ENCODE peak calls at places on chromosomes 3 and 15, in four cellular contexts. One of them, this sample, is unnamed.

GRCh38 chr15:39640665-39641064 is 59.8 kb downstream of the THBS1 start:
- DNase-seq in GM12878: no peak
- DNase-seq in K562: no peak
- DNase-seq in HepG2: no peak
- DNase-seq in this sample: no peak

GRCh38 chr3:37996785-37997301 is 6.3 kb downstream of the VILL start:
- DNase-seq in GM12878: peak; percentile 74
- DNase-seq in K562: peak; percentile 69
- DNase-seq in HepG2: peak; percentile 80
- DNase-seq in this sample: peak; percentile 86

GRCh38 chr3:178083906-178084823 is 452.1 kb upstream of the KCNMB2 start:
- DNase-seq in GM12878: no peak
- DNase-seq in K562: peak; percentile 32
- DNase-seq in HepG2: peak; percentile 10
- DNase-seq in this sample: peak; percentile 11

GRCh38 chr3:128072454-128073184 is 20.4 kb downstream of the SEC61A1 start:
- DNase-seq in GM12878: no peak
- DNase-seq in K562: no peak
- DNase-seq in HepG2: no peak
- DNase-seq in this sample: no peak

GRCh38 chr3:12222765-12223485 is 64.2 kb upstream of the TIMP4 start:
- DNase-seq in GM12878: no peak
- DNase-seq in K562: no peak
- DNase-seq in HepG2: peak; percentile 32
- DNase-seq in this sample: no peak

GRCh38 chr3:123559040-123559861 is 25.6 kb downstream of the HACD2 start:
- DNase-seq in GM12878: no peak
- DNase-seq in K562: peak; percentile 36
- DNase-seq in HepG2: peak; percentile 39
- DNase-seq in this sample: peak; percentile 53

GRCh38 chr3:179149239-179149887 is 1.2 kb downstream of the PIK3CA start:
- DNase-seq in GM12878: peak; percentile 53
- DNase-seq in K562: peak; percentile 10
- DNase-seq in HepG2: peak; percentile 14
- DNase-seq in this sample: peak; percentile 22

GRCh38 chr3:171763392-171763791 is 46.9 kb downstream of the PLD1 start:
- DNase-seq in GM12878: no peak
- DNase-seq in K562: no peak
- DNase-seq in HepG2: no peak
- DNase-seq in this sample: no peak

GRCh38 chr3:48268381-48268935 is 27.6 kb downstream of the ZNF589 start:
- DNase-seq in GM12878: peak; percentile 16
- DNase-seq in K562: no peak
- DNase-seq in HepG2: no peak
- DNase-seq in this sample: no peak

GRCh38 chr15:89177116-89177515 is 44.3 kb downstream of the RLBP1 start:
- DNase-seq in GM12878: no peak
- DNase-seq in K562: no peak
- DNase-seq in HepG2: no peak
- DNase-seq in this sample: no peak

GRCh38 chr3:23170306-23170705 is 32.8 kb upstream of the UBE2E2 start:
- DNase-seq in GM12878: no peak
- DNase-seq in K562: no peak
- DNase-seq in HepG2: no peak
- DNase-seq in this sample: peak; percentile 8

GRCh38 chr15:70427120-70427519 is 329.4 kb upstream of the TLE3 start:
- DNase-seq in GM12878: no peak
- DNase-seq in K562: no peak
- DNase-seq in HepG2: no peak
- DNase-seq in this sample: no peak

GRCh38 chr3:81446806-81447205 is 314.6 kb downstream of the GBE1 start:
- DNase-seq in GM12878: no peak
- DNase-seq in K562: no peak
- DNase-seq in HepG2: no peak
- DNase-seq in this sample: no peak

GRCh38 chr3:81452406-81452805 is 309.0 kb downstream of the GBE1 start:
- DNase-seq in GM12878: no peak
- DNase-seq in K562: no peak
- DNase-seq in HepG2: no peak
- DNase-seq in this sample: no peak

GRCh38 chr3:81451140-81451539 is 310.3 kb downstream of the GBE1 start:
- DNase-seq in GM12878: no peak
- DNase-seq in K562: no peak
- DNase-seq in HepG2: no peak
- DNase-seq in this sample: no peak

GRCh38 chr3:81445712-81446111 is 315.7 kb downstream of the GBE1 start:
- DNase-seq in GM12878: no peak
- DNase-seq in K562: no peak
- DNase-seq in HepG2: no peak
- DNase-seq in this sample: no peak

GRCh38 chr3:81451611-81452010 is 309.8 kb downstream of the GBE1 start:
- DNase-seq in GM12878: no peak
- DNase-seq in K562: no peak
- DNase-seq in HepG2: no peak
- DNase-seq in this sample: no peak
- TF ChIP-seq POLR2AphosphoS2 in GM12878: no peak
- TF ChIP-seq POLR2AphosphoS2 in K562: no peak
- TF ChIP-seq POLR2AphosphoS2 in HepG2: no peak
- TF ChIP-seq POLR2AphosphoS2 in this sample: no peak

DNA sequence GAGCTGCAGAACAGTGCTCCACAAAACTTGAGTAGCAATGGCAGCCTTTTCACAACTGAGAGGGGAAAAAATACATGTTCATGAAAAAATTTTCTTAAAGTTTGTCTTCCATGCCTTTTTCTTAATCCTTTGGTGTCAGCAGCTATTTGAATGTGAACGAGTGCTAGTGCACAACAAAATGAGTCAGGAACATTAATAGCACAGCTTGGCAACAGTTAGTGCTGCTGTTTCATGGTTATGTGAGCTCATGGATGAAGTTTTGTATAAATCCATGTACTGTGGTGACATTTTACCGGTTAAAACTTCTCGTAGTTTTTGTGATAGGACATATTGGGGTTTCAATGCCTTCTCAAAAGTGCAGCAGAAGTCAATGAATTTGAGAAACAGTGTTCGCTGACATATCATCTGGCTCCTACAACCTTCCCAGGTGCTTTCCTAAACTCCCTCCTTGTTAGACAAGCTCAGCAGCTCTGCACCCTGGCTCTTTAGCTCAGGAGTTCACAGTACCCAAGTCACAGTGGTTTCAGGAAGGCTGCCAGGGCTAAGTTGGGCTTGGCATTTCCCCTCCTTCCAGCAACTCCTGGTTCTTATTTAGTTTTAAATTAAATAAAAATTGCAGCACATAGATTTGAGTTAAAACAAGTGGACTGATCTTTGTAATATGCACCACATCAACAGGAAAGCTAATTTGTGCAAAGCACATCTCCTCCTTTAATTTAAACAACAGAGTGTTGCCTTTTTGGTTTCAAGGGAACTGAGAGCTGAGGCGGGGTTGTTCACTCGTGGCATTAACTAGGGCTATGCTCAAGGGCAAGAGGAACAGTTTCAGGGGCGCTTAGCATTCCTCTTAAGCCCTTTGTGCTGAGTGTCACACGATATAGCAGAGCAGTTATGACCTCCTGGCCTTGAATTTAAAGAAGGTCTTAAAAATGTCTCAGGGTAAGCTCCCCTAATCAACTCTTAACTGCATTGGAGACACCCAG is 362.8 kb downstream of the CHST2 start:
- DNase-seq in GM12878: no peak
- DNase-seq in K562: no peak
- DNase-seq in HepG2: no peak
- DNase-seq in this sample: no peak
- TF ChIP-seq POLR2AphosphoS2 in GM12878: no peak
- TF ChIP-seq POLR2AphosphoS2 in K562: no peak
- TF ChIP-seq POLR2AphosphoS2 in HepG2: no peak
- TF ChIP-seq POLR2AphosphoS2 in this sample: no peak

DNA sequence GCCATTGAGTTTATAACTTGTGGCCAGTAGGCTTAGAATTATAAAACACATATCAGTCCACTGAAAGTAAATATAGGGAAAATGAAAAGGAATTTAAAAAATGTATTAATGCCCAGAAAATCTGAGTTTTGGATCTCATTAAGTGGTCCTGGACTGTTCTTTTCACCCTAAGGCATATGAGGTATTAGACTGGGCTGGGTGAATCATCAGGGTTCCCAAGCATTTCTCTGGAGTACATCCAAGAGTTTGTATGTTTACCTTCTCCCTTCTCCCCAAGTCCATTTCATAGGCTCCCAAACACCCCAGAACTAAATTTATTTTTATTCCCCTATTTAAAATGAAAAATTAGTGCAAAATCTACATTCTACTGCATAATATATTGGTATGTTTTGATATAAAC is 31.9 kb upstream of the SPTSSB start:
- DNase-seq in GM12878: no peak
- DNase-seq in K562: no peak
- DNase-seq in HepG2: no peak
- DNase-seq in this sample: no peak
- TF ChIP-seq POLR2AphosphoS2 in GM12878: no peak
- TF ChIP-seq POLR2AphosphoS2 in K562: no peak
- TF ChIP-seq POLR2AphosphoS2 in HepG2: no peak
- TF ChIP-seq POLR2AphosphoS2 in this sample: no peak

GRCh38 chr15:63374686-63375520 is 6.7 kb downstream of the CA12 start:
- DNase-seq in GM12878: no peak
- DNase-seq in K562: no peak
- DNase-seq in HepG2: no peak
- DNase-seq in this sample: no peak
- TF ChIP-seq POLR2AphosphoS2 in GM12878: no peak
- TF ChIP-seq POLR2AphosphoS2 in K562: no peak
- TF ChIP-seq POLR2AphosphoS2 in HepG2: no peak
- TF ChIP-seq POLR2AphosphoS2 in this sample: no peak

GRCh38 chr3:116299646-116300081 is 145.6 kb downstream of the LSAMP start:
- DNase-seq in GM12878: peak; percentile 31
- DNase-seq in K562: no peak
- DNase-seq in HepG2: no peak
- DNase-seq in this sample: no peak

GRCh38 chr3:116306720-116307119 is 138.6 kb downstream of the LSAMP start:
- DNase-seq in GM12878: no peak
- DNase-seq in K562: no peak
- DNase-seq in HepG2: no peak
- DNase-seq in this sample: no peak

GRCh38 chr3:116302087-116302747 is 143.1 kb downstream of the LSAMP start:
- DNase-seq in GM12878: no peak
- DNase-seq in K562: no peak
- DNase-seq in HepG2: no peak
- DNase-seq in this sample: no peak
- TF ChIP-seq POLR2AphosphoS2 in GM12878: no peak
- TF ChIP-seq POLR2AphosphoS2 in K562: no peak
- TF ChIP-seq POLR2AphosphoS2 in HepG2: no peak
- TF ChIP-seq POLR2AphosphoS2 in this sample: no peak

GRCh38 chr15:62644216-62644873 is 398.2 kb upstream of the TPM1 start:
- DNase-seq in GM12878: no peak
- DNase-seq in K562: no peak
- DNase-seq in HepG2: no peak
- DNase-seq in this sample: no peak

GRCh38 chr15:62643571-62643970 is 399.0 kb upstream of the TPM1 start:
- DNase-seq in GM12878: no peak
- DNase-seq in K562: no peak
- DNase-seq in HepG2: no peak
- DNase-seq in this sample: no peak

GRCh38 chr15:62647195-62647865 is 395.2 kb upstream of the TPM1 start:
- DNase-seq in GM12878: no peak
- DNase-seq in K562: no peak
- DNase-seq in HepG2: peak; percentile 61
- DNase-seq in this sample: peak; percentile 90

GRCh38 chr15:62641782-62642181 is 400.8 kb upstream of the TPM1 start:
- DNase-seq in GM12878: no peak
- DNase-seq in K562: no peak
- DNase-seq in HepG2: no peak
- DNase-seq in this sample: no peak

GRCh38 chr15:62644874-62645755 is 397.4 kb upstream of the TPM1 start:
- DNase-seq in GM12878: no peak
- DNase-seq in K562: no peak
- DNase-seq in HepG2: peak; percentile 64
- DNase-seq in this sample: no peak
- TF ChIP-seq POLR2AphosphoS2 in GM12878: no peak
- TF ChIP-seq POLR2AphosphoS2 in K562: no peak
- TF ChIP-seq POLR2AphosphoS2 in HepG2: no peak
- TF ChIP-seq POLR2AphosphoS2 in this sample: no peak

DNA sequence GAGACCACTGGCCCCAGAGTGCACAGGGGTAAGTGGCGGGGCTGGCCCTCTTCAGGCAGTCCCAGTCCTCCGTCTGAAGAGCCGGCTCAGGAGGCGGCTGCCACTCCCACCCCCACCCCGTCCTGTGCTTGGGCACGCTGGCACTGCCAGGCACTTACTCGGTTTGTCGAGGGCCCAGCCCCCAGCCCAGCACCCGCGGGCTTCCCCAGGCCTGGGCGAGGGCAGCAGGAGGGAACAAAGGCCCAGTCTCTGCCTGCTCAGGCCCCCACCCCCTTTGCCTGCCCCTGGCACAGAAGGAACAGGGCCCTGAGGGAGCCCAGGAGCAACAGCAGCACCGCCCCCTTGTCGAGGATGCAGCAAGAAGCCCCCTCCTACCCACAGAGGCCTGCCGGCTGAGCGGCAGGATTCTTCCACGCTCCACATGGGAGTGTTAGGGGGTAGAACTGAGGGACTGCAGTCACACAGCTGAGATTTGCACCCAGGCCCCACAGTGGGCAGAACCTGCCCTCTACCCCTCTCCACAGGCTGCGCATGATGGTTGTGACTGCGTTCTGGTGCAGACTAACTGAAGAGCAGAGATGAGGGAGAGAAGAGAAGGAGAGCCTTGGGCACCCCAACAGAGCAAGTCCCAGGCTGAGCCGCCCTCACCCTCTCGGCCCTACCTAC is 8.9 kb downstream of the DUSP7 start:
- DNase-seq in GM12878: no peak
- DNase-seq in K562: no peak
- DNase-seq in HepG2: no peak
- DNase-seq in this sample: no peak
- TF ChIP-seq POLR2AphosphoS2 in GM12878: no peak
- TF ChIP-seq POLR2AphosphoS2 in K562: no peak
- TF ChIP-seq POLR2AphosphoS2 in HepG2: no peak
- TF ChIP-seq POLR2AphosphoS2 in this sample: no peak

GRCh38 chr3:14765576-14766427 is 53.0 kb upstream of the FGD5 start:
- DNase-seq in GM12878: no peak
- DNase-seq in K562: no peak
- DNase-seq in HepG2: no peak
- DNase-seq in this sample: no peak
- TF ChIP-seq POLR2AphosphoS2 in GM12878: no peak
- TF ChIP-seq POLR2AphosphoS2 in K562: no peak
- TF ChIP-seq POLR2AphosphoS2 in HepG2: no peak
- TF ChIP-seq POLR2AphosphoS2 in this sample: no peak

GRCh38 chr15:67187351-67187854 is 67.1 kb downstream of the AAGAB start:
- DNase-seq in GM12878: no peak
- DNase-seq in K562: no peak
- DNase-seq in HepG2: no peak
- DNase-seq in this sample: peak; percentile 20
- TF ChIP-seq POLR2AphosphoS2 in GM12878: no peak
- TF ChIP-seq POLR2AphosphoS2 in K562: no peak
- TF ChIP-seq POLR2AphosphoS2 in HepG2: no peak
- TF ChIP-seq POLR2AphosphoS2 in this sample: no peak